ENCODE peak calls at places on chromosomes 13 and 19, in seven cellular contexts. Y is activated CD4-positive, alpha-beta T cell treated with anti-CD3 and anti-CD28 coated beads, Interleukin-2, amount 50 U/mL, for 24 hours; T is NCI-H446 treated with DMSO at 0.1 percent for 48 hours; M is mucosa of descending colon; P is RPMI8226; S is heart right ventricle; J is astrocyte of the hippocampus. R is an unnamed sample.

GRCh38 chr13:43776680-43777079 is 10.1 kb downstream of the ENOX1 start:
- DNase-seq in Y (no peak), T (no peak), M (no peak), P (no peak), S (no peak), J (no peak), R (no peak)

GRCh38 chr19:51325161-51325979 is 13.9 kb downstream of the IGLON5 start:
- DNase-seq in Y (no peak), T (no peak), M (no peak), P (no peak), S (no peak), J (no peak), R (peak)

GRCh38 chr13:68257111-68257842 is 1027.1 kb upstream of the PCDH9 start:
- DNase-seq in Y (no peak), T (no peak), M (no peak), P (no peak), S (no peak), J (no peak), R (no peak)

GRCh38 chr13:39148513-39148961 is 110.3 kb downstream of the NHLRC3 start:
- DNase-seq in Y (no peak), T (peak), M (no peak), P (no peak), S (no peak), J (peak), R (peak)

GRCh38 chr13:29918845-29919244 is 68.4 kb upstream of the UBL3 start:
- DNase-seq in Y (no peak), T (no peak), M (no peak), P (peak), S (no peak), J (peak), R (no peak)

GRCh38 chr13:29522044-29522685 is 73.3 kb downstream of the SLC7A1 start:
- DNase-seq in Y (no peak), T (no peak), M (no peak), P (no peak), S (no peak), J (peak), R (no peak)

GRCh38 chr19:38837656-38838121 is 6.1 kb upstream of the ECH1 start:
- DNase-seq in Y (no peak), T (no peak), M (no peak), P (no peak), S (no peak), J (no peak), R (no peak)

GRCh38 chr13:38350114-38350617 is 515 bp downstream of the UFM1 start:
- DNase-seq in Y (peak), T (no peak), M (peak), P (peak), S (peak), J (peak), R (peak)

GRCh38 chr13:31518666-31519065 is 220.7 kb upstream of the RXFP2 start:
- DNase-seq in Y (no peak), T (no peak), M (no peak), P (no peak), S (no peak), J (peak), R (no peak)

GRCh38 chr13:44667950-44668349 is 91.8 kb upstream of the TSC22D1 start:
- DNase-seq in Y (no peak), T (no peak), M (no peak), P (no peak), S (no peak), J (peak), R (no peak)

GRCh38 chr13:23319915-23320224 is 113.6 kb downstream of the SACS start:
- DNase-seq in Y (no peak), T (no peak), M (no peak), P (no peak), S (no peak), J (no peak), R (no peak)

GRCh38 chr13:98216135-98216565 is 39.1 kb upstream of the RNF113B start:
- DNase-seq in Y (no peak), T (no peak), M (peak), P (no peak), S (peak), J (peak), R (no peak)

GRCh38 chr19:47538812-47539211 is 23.9 kb upstream of the NAPA start:
- DNase-seq in Y (no peak), T (no peak), M (no peak), P (no peak), S (no peak), J (no peak), R (no peak)

GRCh38 chr13:38763446-38764381 is 76.8 kb downstream of the FREM2 start:
- DNase-seq in Y (no peak), T (peak), M (peak), P (peak), S (no peak), J (peak), R (peak)

GRCh38 chr19:57245959-57246358 is 5.5 kb downstream of the ZNF805 start:
- DNase-seq in Y (no peak), T (no peak), M (no peak), P (no peak), S (no peak), J (no peak), R (no peak)

GRCh38 chr13:106851251-106851650 is 283.3 kb upstream of the ARGLU1 start:
- DNase-seq in Y (no peak), T (no peak), M (no peak), P (no peak), S (no peak), J (peak), R (no peak)

GRCh38 chr13:43229506-43229905 is 206.1 kb downstream of the DNAJC15 start:
- DNase-seq in Y (no peak), T (peak), M (no peak), P (no peak), S (no peak), J (peak), R (no peak)

GRCh38 chr19:24074720-24075119 is 12.3 kb upstream of the ZNF254 start:
- DNase-seq in Y (no peak), T (no peak), M (no peak), P (no peak), S (no peak), J (no peak), R (no peak)

GRCh38 chr19:19343762-19344161 is 23.1 kb downstream of the MAU2 start:
- DNase-seq in Y (no peak), T (no peak), M (no peak), P (no peak), S (no peak), J (no peak), R (no peak)

GRCh38 chr19:4455742-4456565 is 1.6 kb downstream of the UBXN6 start:
- DNase-seq in Y (no peak), T (peak), M (no peak), P (no peak), S (peak), J (peak), R (no peak)

GRCh38 chr19:19817357-19817756 is 4.2 kb downstream of the ZNF506 start:
- DNase-seq in Y (peak), T (no peak), M (no peak), P (no peak), S (no peak), J (no peak), R (no peak)

GRCh38 chr19:58021541-58022282 is 12.1 kb upstream of the ZSCAN1 start:
- DNase-seq in Y (no peak), T (no peak), M (peak), P (peak), S (peak), J (peak), R (peak)

GRCh38 chr13:99979453-99980200 is 2.0 kb upstream of the ZIC2 start:
- DNase-seq in Y (no peak), T (no peak), M (no peak), P (no peak), S (no peak), J (peak), R (peak)

GRCh38 chr13:113658836-113659235 is 838 bp upstream of the ATP4B start:
- DNase-seq in Y (no peak), T (no peak), M (no peak), P (no peak), S (no peak), J (no peak), R (no peak)

GRCh38 chr13:79228972-79229371 is 177.1 kb downstream of the RBM26 start:
- DNase-seq in Y (no peak), T (no peak), M (no peak), P (no peak), S (no peak), J (no peak), R (no peak)

GRCh38 chr19:55473613-55474012 is 2.8 kb upstream of the ZNF628 start:
- DNase-seq in Y (no peak), T (no peak), M (no peak), P (no peak), S (no peak), J (peak), R (peak)

GRCh38 chr19:408441-409005 is 424 bp downstream of the C2CD4C start:
- DNase-seq in Y (no peak), T (no peak), M (no peak), P (no peak), S (no peak), J (peak), R (no peak)

GRCh38 chr19:33177417-33177976 is 16.6 kb upstream of the LRP3 start:
- DNase-seq in Y (no peak), T (no peak), M (no peak), P (no peak), S (no peak), J (no peak), R (peak)

GRCh38 chr19:50858896-50859295 is 4.2 kb downstream of the KLK3 start:
- DNase-seq in Y (no peak), T (no peak), M (peak), P (peak), S (no peak), J (no peak), R (peak)

GRCh38 chr19:32651729-32652140 is 23.2 kb downstream of the ANKRD27 start:
- DNase-seq in Y (no peak), T (no peak), M (peak), P (no peak), S (peak), J (peak), R (no peak)

GRCh38 chr19:1082928-1083816 is 12.0 kb downstream of the POLR2E start:
- DNase-seq in Y (no peak), T (no peak), M (no peak), P (no peak), S (no peak), J (no peak), R (no peak)

GRCh38 chr19:15563325-15563794 is 51.7 kb upstream of the CYP4F8 start:
- DNase-seq in Y (no peak), T (no peak), M (peak), P (peak), S (no peak), J (peak), R (no peak)